ENCODE peak calls at places on chromosomes 1 and 21, in five cellular contexts. T is left cardiac atrium; L is RWPE1; D is naive thymus-derived CD4-positive, alpha-beta T cell; E is mesothelial cell of epicardium. O is an unnamed sample.

GRCh38 chr1:50450861-50451653 is 27.8 kb upstream of the DMRTA2 start:
- DNase-seq in T (no peak), L (no peak), D (no peak), E (no peak), O (no peak)

GRCh38 chr21:17848228-17848627 is 29.1 kb upstream of the C21orf91 start:
- DNase-seq in T (no peak), L (peak; percentile 66), D (no peak), E (no peak), O (peak; percentile 77)

GRCh38 chr1:20921285-20921684 is 134.2 kb upstream of the HP1BP3 start:
- DNase-seq in T (no peak), L (no peak), D (no peak), E (no peak), O (no peak)

GRCh38 chr1:155026154-155026553 is 7.4 kb downstream of the DCST2 start:
- DNase-seq in T (no peak), L (no peak), D (no peak), E (no peak), O (no peak)

GRCh38 chr1:235027076-235027861 is 101.4 kb downstream of the TOMM20 start:
- DNase-seq in T (no peak), L (no peak), D (no peak), E (no peak), O (no peak)

GRCh38 chr1:17569200-17570139 is 30.0 kb downstream of the ARHGEF10L start:
- DNase-seq in T (peak; percentile 85), L (no peak), D (no peak), E (peak; percentile 44), O (peak; percentile 70)

GRCh38 chr1:199447906-199448305 is 579.6 kb upstream of the NR5A2 start:
- DNase-seq in T (no peak), L (no peak), D (no peak), E (no peak), O (no peak)

GRCh38 chr1:201945157-201945556 is 1.2 kb downstream of the LMOD1 start:
- DNase-seq in T (no peak), L (no peak), D (no peak), E (no peak), O (no peak)

GRCh38 chr1:202283991-202284390 is 57.7 kb downstream of the UBE2T start:
- DNase-seq in T (no peak), L (peak; percentile 99), D (no peak), E (no peak), O (peak; percentile 41)

GRCh38 chr1:182304218-182305016 is 87.2 kb downstream of the GLUL start:
- DNase-seq in T (no peak), L (no peak), D (no peak), E (no peak), O (no peak)

GRCh38 chr1:27071049-27071416 is 58.4 kb upstream of the TENT5B start:
- DNase-seq in T (no peak), L (peak; percentile 16), D (no peak), E (peak; percentile 49), O (no peak)

GRCh38 chr1:240091614-240092300 is at the start of gene FMN2:
- DNase-seq in T (no peak), L (no peak), D (no peak), E (peak; percentile 44), O (no peak)

GRCh38 chr1:89622895-89623294 is 10.0 kb upstream of the LRRC8C start:
- DNase-seq in T (no peak), L (no peak), D (no peak), E (no peak), O (no peak)

GRCh38 chr1:162159515-162159914 is 90.0 kb downstream of the NOS1AP start:
- DNase-seq in T (no peak), L (no peak), D (no peak), E (no peak), O (no peak)

GRCh38 chr1:194076646-194077045 is 890.2 kb upstream of the B3GALT2 start:
- DNase-seq in T (no peak), L (no peak), D (no peak), E (no peak), O (peak; percentile 13)

GRCh38 chr1:107963601-107964396 is 1.2 kb downstream of the VAV3 start:
- DNase-seq in T (peak; percentile 42), L (peak; percentile 1), D (peak; percentile 55), E (no peak), O (no peak)

GRCh38 chr1:228765543-228765942 is 30.3 kb downstream of the RHOU start:
- DNase-seq in T (no peak), L (no peak), D (no peak), E (no peak), O (no peak)

GRCh38 chr1:221783437-221783836 is 41.5 kb upstream of the DUSP10 start:
- DNase-seq in T (no peak), L (no peak), D (no peak), E (no peak), O (no peak)

O was measured in COLO829.